ENCODE peak calls at places on chromosomes 4 and X, in six cellular contexts. One of them, this sample, is unnamed.

GRCh38 chr4:56613101-56613862 is 67.8 kb downstream of the HOPX start:
- DNase-seq in colonic mucosa: no peak
- DNase-seq in body of pancreas: no peak
- DNase-seq in GM12878: no peak
- DNase-seq in CD4-positive, alpha-beta T cell: no peak
- DNase-seq in heart left ventricle: no peak
- DNase-seq in this sample: no peak

GRCh38 chrX:151359931-151360871 is 36.8 kb upstream of the VMA21 start:
- DNase-seq in GM12878: no peak
- DNase-seq in CD4-positive, alpha-beta T cell: peak
- DNase-seq in heart left ventricle: no peak
- DNase-seq in body of pancreas: peak
- DNase-seq in colonic mucosa: peak
- DNase-seq in this sample: no peak

GRCh38 chrX:130091976-130092522 is 18.2 kb downstream of the ELF4 start:
- DNase-seq in colonic mucosa: peak
- DNase-seq in CD4-positive, alpha-beta T cell: peak
- DNase-seq in body of pancreas: no peak
- DNase-seq in GM12878: peak
- DNase-seq in heart left ventricle: no peak
- DNase-seq in this sample: no peak

GRCh38 chrX:103254171-103254824 is 657 bp downstream of the TCEAL8 start:
- DNase-seq in heart left ventricle: peak
- DNase-seq in GM12878: peak
- DNase-seq in CD4-positive, alpha-beta T cell: peak
- DNase-seq in colonic mucosa: peak
- DNase-seq in body of pancreas: peak
- DNase-seq in this sample: no peak

GRCh38 chr4:15963001-15963451 is at the start of gene FGFBP2:
- DNase-seq in heart left ventricle: peak
- DNase-seq in body of pancreas: no peak
- DNase-seq in CD4-positive, alpha-beta T cell: peak
- DNase-seq in GM12878: no peak
- DNase-seq in colonic mucosa: peak
- DNase-seq in this sample: no peak

GRCh38 chr4:74009307-74009706 is 10.8 kb upstream of the CXCL5 start:
- DNase-seq in colonic mucosa: no peak
- DNase-seq in CD4-positive, alpha-beta T cell: no peak
- DNase-seq in GM12878: no peak
- DNase-seq in heart left ventricle: no peak
- DNase-seq in body of pancreas: no peak
- DNase-seq in this sample: no peak

GRCh38 chr4:142671516-142671915 is 174.6 kb downstream of the INPP4B start:
- DNase-seq in heart left ventricle: no peak
- DNase-seq in CD4-positive, alpha-beta T cell: no peak
- DNase-seq in body of pancreas: no peak
- DNase-seq in colonic mucosa: no peak
- DNase-seq in GM12878: no peak
- DNase-seq in this sample: no peak

GRCh38 chr4:14787894-14788293 is 214.4 kb upstream of the CPEB2 start:
- DNase-seq in colonic mucosa: no peak
- DNase-seq in heart left ventricle: no peak
- DNase-seq in body of pancreas: peak
- DNase-seq in GM12878: no peak
- DNase-seq in CD4-positive, alpha-beta T cell: no peak
- DNase-seq in this sample: no peak

GRCh38 chr4:40283968-40284367 is 51.2 kb upstream of the CHRNA9 start:
- DNase-seq in CD4-positive, alpha-beta T cell: peak
- DNase-seq in heart left ventricle: no peak
- DNase-seq in GM12878: no peak
- DNase-seq in colonic mucosa: no peak
- DNase-seq in body of pancreas: no peak
- DNase-seq in this sample: no peak

DNA sequence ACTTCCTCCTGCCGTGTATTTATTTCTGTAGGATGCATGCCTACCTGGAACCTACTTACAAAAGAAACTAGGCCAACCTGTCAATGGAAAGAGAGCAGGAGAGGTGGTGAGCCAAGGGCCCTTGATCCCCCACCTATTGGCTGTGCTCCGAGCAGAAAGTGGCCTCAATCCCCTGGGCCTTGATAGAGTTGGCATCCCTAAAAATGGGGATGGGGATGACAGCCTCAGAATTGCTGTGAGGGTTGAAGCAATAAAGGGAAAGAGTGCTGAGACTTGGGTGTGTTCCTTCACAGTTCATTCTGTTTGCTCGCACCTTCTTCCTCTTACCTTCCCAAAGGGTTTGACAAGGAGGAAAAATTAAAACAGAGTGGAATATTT is 314.7 kb downstream of the STK32B start:
- DNase-seq in GM12878: no peak
- DNase-seq in CD4-positive, alpha-beta T cell: no peak
- DNase-seq in colonic mucosa: no peak
- DNase-seq in body of pancreas: no peak
- DNase-seq in heart left ventricle: no peak
- DNase-seq in this sample: no peak
- H3K27ac ChIP-seq in GM12878: no peak
- H3K27ac ChIP-seq in CD4-positive, alpha-beta T cell: no peak
- H3K27ac ChIP-seq in colonic mucosa: no peak
- H3K27ac ChIP-seq in body of pancreas: peak
- H3K27ac ChIP-seq in heart left ventricle: no peak
- H3K27ac ChIP-seq in this sample: no peak

DNA sequence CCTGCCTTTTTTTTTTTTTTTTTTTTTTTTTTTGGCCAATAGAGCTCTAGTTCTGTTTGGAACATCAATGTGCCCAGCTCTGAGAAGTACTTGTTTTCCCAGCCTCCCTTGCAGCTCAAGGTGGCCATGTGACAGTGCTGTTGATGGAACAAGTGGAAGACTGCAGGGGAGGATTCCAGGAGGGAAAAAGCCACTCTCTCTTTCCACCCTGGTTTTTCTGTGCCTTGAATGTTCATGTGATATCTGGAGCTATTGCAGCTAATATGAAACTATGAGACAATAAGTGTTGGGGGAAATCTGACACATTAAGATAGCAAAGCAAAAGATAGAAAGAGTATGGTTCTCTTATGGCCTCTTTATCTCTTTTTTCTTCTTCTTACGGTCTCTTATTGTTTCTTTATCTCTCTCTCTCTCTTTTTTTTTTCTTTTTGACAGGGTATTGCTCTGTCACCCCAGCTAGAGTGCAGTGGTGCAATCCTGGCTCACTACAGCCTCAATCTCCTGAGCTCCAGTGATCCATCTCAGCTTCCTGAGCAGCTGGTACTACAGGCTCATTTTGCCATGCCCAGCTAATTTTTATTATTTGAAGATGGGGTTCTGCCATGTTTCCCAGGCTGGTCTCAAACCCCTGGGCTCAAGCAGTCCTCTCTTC is 192.0 kb upstream of the LNX1 start:
- DNase-seq in GM12878: no peak
- DNase-seq in CD4-positive, alpha-beta T cell: no peak
- DNase-seq in heart left ventricle: no peak
- DNase-seq in colonic mucosa: no peak
- DNase-seq in body of pancreas: no peak
- DNase-seq in this sample: no peak
- H3K27ac ChIP-seq in GM12878: no peak
- H3K27ac ChIP-seq in CD4-positive, alpha-beta T cell: no peak
- H3K27ac ChIP-seq in heart left ventricle: no peak
- H3K27ac ChIP-seq in colonic mucosa: no peak
- H3K27ac ChIP-seq in body of pancreas: no peak
- H3K27ac ChIP-seq in this sample: no peak

DNA sequence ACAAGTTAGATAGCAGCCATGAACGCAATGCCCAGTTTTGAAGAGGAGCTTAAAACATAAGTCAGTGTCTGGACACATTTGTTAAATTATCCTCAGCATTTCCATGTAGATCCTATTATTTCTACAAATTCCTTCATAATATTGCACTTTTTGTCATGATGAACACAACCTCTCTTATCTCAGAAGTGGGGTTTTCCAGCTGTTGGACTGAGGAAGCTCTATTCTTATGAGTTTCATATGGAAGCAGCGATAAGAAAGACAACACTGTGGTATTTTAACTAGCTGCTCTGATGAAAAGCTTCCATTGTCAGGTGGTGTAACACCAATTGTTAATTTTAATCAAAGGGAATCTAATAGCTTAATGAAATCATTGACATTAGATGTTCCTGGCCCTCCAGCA is 308.7 kb downstream of the GBA3 start:
- DNase-seq in heart left ventricle: no peak
- DNase-seq in colonic mucosa: no peak
- DNase-seq in GM12878: no peak
- DNase-seq in body of pancreas: no peak
- DNase-seq in CD4-positive, alpha-beta T cell: no peak
- DNase-seq in this sample: no peak
- H3K27ac ChIP-seq in heart left ventricle: no peak
- H3K27ac ChIP-seq in colonic mucosa: no peak
- H3K27ac ChIP-seq in GM12878: no peak
- H3K27ac ChIP-seq in body of pancreas: no peak
- H3K27ac ChIP-seq in CD4-positive, alpha-beta T cell: no peak
- H3K27ac ChIP-seq in this sample: no peak

GRCh38 chr4:4569036-4569435 is 27.2 kb upstream of the STX18 start:
- DNase-seq in body of pancreas: no peak
- DNase-seq in colonic mucosa: no peak
- DNase-seq in CD4-positive, alpha-beta T cell: no peak
- DNase-seq in GM12878: no peak
- DNase-seq in heart left ventricle: no peak
- DNase-seq in this sample: no peak
- H3K27ac ChIP-seq in body of pancreas: no peak
- H3K27ac ChIP-seq in colonic mucosa: no peak
- H3K27ac ChIP-seq in CD4-positive, alpha-beta T cell: no peak
- H3K27ac ChIP-seq in GM12878: no peak
- H3K27ac ChIP-seq in heart left ventricle: no peak
- H3K27ac ChIP-seq in this sample: no peak

DNA sequence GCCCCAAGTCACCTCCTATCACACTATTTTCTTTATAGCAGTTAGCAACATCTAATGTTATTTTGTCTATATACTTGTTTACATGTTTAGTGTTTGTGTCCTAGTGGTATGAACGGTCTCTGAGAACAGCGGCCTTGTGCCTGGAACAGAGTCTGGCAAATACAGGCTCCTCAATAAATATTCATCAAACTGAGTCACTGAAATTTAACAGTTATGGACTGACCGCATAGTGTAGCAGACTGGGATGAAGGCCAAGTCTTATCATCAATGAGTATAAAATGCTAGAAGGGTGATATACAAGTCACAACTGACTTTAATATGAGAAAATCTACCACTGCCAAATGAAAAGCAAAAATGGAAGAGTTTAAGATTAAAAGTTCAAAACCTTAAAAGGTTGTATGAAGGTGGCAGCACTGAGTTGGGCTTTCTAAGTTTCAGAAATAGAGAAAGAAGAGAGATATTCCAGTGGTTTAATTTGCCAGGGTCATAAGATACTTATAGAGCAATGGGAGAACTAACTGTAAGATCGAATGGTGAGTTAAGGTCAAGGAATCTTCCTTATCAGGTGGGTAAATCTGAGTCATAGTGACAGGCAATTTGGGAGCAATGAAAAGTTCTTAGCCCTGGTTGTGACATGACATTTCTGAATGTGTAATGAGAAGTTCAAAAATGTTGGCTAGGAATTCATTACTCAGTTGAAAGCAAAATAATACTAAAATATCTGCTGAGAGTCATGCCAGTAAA is 34.9 kb downstream of the ELOVL6 start:
- DNase-seq in colonic mucosa: no peak
- DNase-seq in body of pancreas: no peak
- DNase-seq in heart left ventricle: no peak
- DNase-seq in CD4-positive, alpha-beta T cell: no peak
- DNase-seq in GM12878: no peak
- DNase-seq in this sample: no peak
- H3K27ac ChIP-seq in colonic mucosa: no peak
- H3K27ac ChIP-seq in body of pancreas: no peak
- H3K27ac ChIP-seq in heart left ventricle: no peak
- H3K27ac ChIP-seq in CD4-positive, alpha-beta T cell: no peak
- H3K27ac ChIP-seq in GM12878: no peak
- H3K27ac ChIP-seq in this sample: no peak

GRCh38 chrX:107704181-107704580 is 71.4 kb downstream of the TSC22D3 start:
- DNase-seq in GM12878: no peak
- DNase-seq in body of pancreas: no peak
- DNase-seq in colonic mucosa: no peak
- DNase-seq in CD4-positive, alpha-beta T cell: no peak
- DNase-seq in heart left ventricle: no peak
- DNase-seq in this sample: no peak

GRCh38 chrX:107700802-107701201 is 72.5 kb downstream of the PRPS1 start:
- DNase-seq in CD4-positive, alpha-beta T cell: no peak
- DNase-seq in heart left ventricle: no peak
- DNase-seq in colonic mucosa: no peak
- DNase-seq in body of pancreas: no peak
- DNase-seq in GM12878: no peak
- DNase-seq in this sample: no peak

GRCh38 chrX:107701493-107702121 is 73.3 kb downstream of the PRPS1 start:
- DNase-seq in colonic mucosa: no peak
- DNase-seq in GM12878: no peak
- DNase-seq in heart left ventricle: no peak
- DNase-seq in CD4-positive, alpha-beta T cell: no peak
- DNase-seq in body of pancreas: no peak
- DNase-seq in this sample: no peak

GRCh38 chrX:107700317-107700774 is 72.0 kb downstream of the PRPS1 start:
- DNase-seq in GM12878: no peak
- DNase-seq in CD4-positive, alpha-beta T cell: no peak
- DNase-seq in heart left ventricle: no peak
- DNase-seq in colonic mucosa: no peak
- DNase-seq in body of pancreas: peak
- DNase-seq in this sample: no peak

GRCh38 chrX:107699611-107700010 is 71.3 kb downstream of the PRPS1 start:
- DNase-seq in CD4-positive, alpha-beta T cell: no peak
- DNase-seq in GM12878: no peak
- DNase-seq in body of pancreas: no peak
- DNase-seq in heart left ventricle: no peak
- DNase-seq in colonic mucosa: no peak
- DNase-seq in this sample: no peak
- H3K27ac ChIP-seq in CD4-positive, alpha-beta T cell: no peak
- H3K27ac ChIP-seq in GM12878: peak
- H3K27ac ChIP-seq in body of pancreas: peak
- H3K27ac ChIP-seq in heart left ventricle: no peak
- H3K27ac ChIP-seq in colonic mucosa: no peak
- H3K27ac ChIP-seq in this sample: no peak

GRCh38 chrX:120244735-120245498 is 5.7 kb upstream of the ZBTB33 start:
- DNase-seq in GM12878: no peak
- DNase-seq in heart left ventricle: peak
- DNase-seq in body of pancreas: peak
- DNase-seq in colonic mucosa: peak
- DNase-seq in CD4-positive, alpha-beta T cell: peak
- DNase-seq in this sample: peak
- H3K27ac ChIP-seq in GM12878: peak
- H3K27ac ChIP-seq in heart left ventricle: peak
- H3K27ac ChIP-seq in body of pancreas: peak
- H3K27ac ChIP-seq in colonic mucosa: peak
- H3K27ac ChIP-seq in CD4-positive, alpha-beta T cell: peak
- H3K27ac ChIP-seq in this sample: peak

DNA sequence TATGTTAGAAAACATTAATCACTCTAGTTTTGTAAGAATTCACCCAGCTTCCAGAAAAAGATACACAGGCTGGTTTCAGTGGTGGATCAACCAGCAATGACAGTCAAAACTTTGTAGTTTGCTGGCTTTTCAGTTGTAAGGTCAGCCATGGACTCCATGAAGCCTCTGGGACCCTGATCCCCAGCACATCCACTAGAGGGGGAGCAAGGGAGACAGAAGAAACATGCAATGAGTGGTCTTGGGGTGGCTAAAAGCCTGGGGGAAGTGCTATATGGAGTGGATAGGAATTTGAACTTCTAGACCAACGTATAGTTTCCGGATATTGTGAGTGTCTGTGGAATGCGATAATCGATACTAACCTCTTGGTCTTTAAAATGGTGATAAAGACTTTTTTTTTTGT is 72.7 kb downstream of the AFF2 start:
- DNase-seq in heart left ventricle: no peak
- DNase-seq in colonic mucosa: no peak
- DNase-seq in CD4-positive, alpha-beta T cell: no peak
- DNase-seq in body of pancreas: no peak
- DNase-seq in GM12878: no peak
- DNase-seq in this sample: no peak
- H3K27ac ChIP-seq in heart left ventricle: no peak
- H3K27ac ChIP-seq in colonic mucosa: no peak
- H3K27ac ChIP-seq in CD4-positive, alpha-beta T cell: no peak
- H3K27ac ChIP-seq in body of pancreas: no peak
- H3K27ac ChIP-seq in GM12878: no peak
- H3K27ac ChIP-seq in this sample: no peak

GRCh38 chr4:75948822-75949444 is 8.1 kb upstream of the NAAA start:
- DNase-seq in colonic mucosa: no peak
- DNase-seq in GM12878: no peak
- DNase-seq in heart left ventricle: no peak
- DNase-seq in CD4-positive, alpha-beta T cell: no peak
- DNase-seq in body of pancreas: no peak
- DNase-seq in this sample: no peak
- H3K27ac ChIP-seq in colonic mucosa: no peak
- H3K27ac ChIP-seq in GM12878: no peak
- H3K27ac ChIP-seq in heart left ventricle: no peak
- H3K27ac ChIP-seq in CD4-positive, alpha-beta T cell: no peak
- H3K27ac ChIP-seq in body of pancreas: no peak
- H3K27ac ChIP-seq in this sample: no peak

This sample was measured in substantia nigra.